ENCODE peak calls at places on chromosome 22, in six cellular contexts. One of them, this sample, is unnamed.

GRCh38 chr22:28051091-28051786 is 132.2 kb upstream of the PITPNB start:
- DNase-seq in activated effector memory CD4-positive, alpha-beta T cell treated with Interleukin-2 at 50 U/mL for 16 hours: no peak
- DNase-seq in iris pigment epithelial cell: no peak
- DNase-seq in NB4: no peak
- DNase-seq in activated CD4-positive, CD25-positive, alpha-beta regulatory T cell treated with anti-CD3 and anti-CD28 coated beads, Interleukin-2, amount 50 U/mL, for 16 hours: no peak
- DNase-seq in NCI-H1105: no peak
- DNase-seq in this sample: no peak

GRCh38 chr22:49154433-49154832 is 673.2 kb downstream of the BRD1 start:
- DNase-seq in activated effector memory CD4-positive, alpha-beta T cell treated with Interleukin-2 at 50 U/mL for 16 hours: no peak
- DNase-seq in iris pigment epithelial cell: no peak
- DNase-seq in NB4: no peak
- DNase-seq in activated CD4-positive, CD25-positive, alpha-beta regulatory T cell treated with anti-CD3 and anti-CD28 coated beads, Interleukin-2, amount 50 U/mL, for 16 hours: no peak
- DNase-seq in NCI-H1105: no peak
- DNase-seq in this sample: no peak

GRCh38 chr22:20412474-20413216 is 18.7 kb downstream of the ZNF74 start:
- DNase-seq in activated effector memory CD4-positive, alpha-beta T cell treated with Interleukin-2 at 50 U/mL for 16 hours: no peak
- DNase-seq in iris pigment epithelial cell: no peak
- DNase-seq in NB4: no peak
- DNase-seq in activated CD4-positive, CD25-positive, alpha-beta regulatory T cell treated with anti-CD3 and anti-CD28 coated beads, Interleukin-2, amount 50 U/mL, for 16 hours: no peak
- DNase-seq in NCI-H1105: no peak
- DNase-seq in this sample: no peak

GRCh38 chr22:39462443-39463147 is 5.8 kb downstream of the MGAT3 start:
- DNase-seq in activated effector memory CD4-positive, alpha-beta T cell treated with Interleukin-2 at 50 U/mL for 16 hours: no peak
- DNase-seq in iris pigment epithelial cell: no peak
- DNase-seq in NB4: peak
- DNase-seq in activated CD4-positive, CD25-positive, alpha-beta regulatory T cell treated with anti-CD3 and anti-CD28 coated beads, Interleukin-2, amount 50 U/mL, for 16 hours: no peak
- DNase-seq in NCI-H1105: no peak
- DNase-seq in this sample: no peak

GRCh38 chr22:26357813-26358212 is 71.2 kb upstream of the ASPHD2 start:
- DNase-seq in activated effector memory CD4-positive, alpha-beta T cell treated with Interleukin-2 at 50 U/mL for 16 hours: no peak
- DNase-seq in iris pigment epithelial cell: no peak
- DNase-seq in NB4: no peak
- DNase-seq in activated CD4-positive, CD25-positive, alpha-beta regulatory T cell treated with anti-CD3 and anti-CD28 coated beads, Interleukin-2, amount 50 U/mL, for 16 hours: no peak
- DNase-seq in NCI-H1105: no peak
- DNase-seq in this sample: no peak

GRCh38 chr22:49930596-49931412 is 12.4 kb downstream of the CRELD2 start:
- DNase-seq in activated effector memory CD4-positive, alpha-beta T cell treated with Interleukin-2 at 50 U/mL for 16 hours: no peak
- DNase-seq in iris pigment epithelial cell: no peak
- DNase-seq in NB4: peak
- DNase-seq in activated CD4-positive, CD25-positive, alpha-beta regulatory T cell treated with anti-CD3 and anti-CD28 coated beads, Interleukin-2, amount 50 U/mL, for 16 hours: no peak
- DNase-seq in NCI-H1105: peak
- DNase-seq in this sample: peak

GRCh38 chr22:23193420-23193819 is 13.1 kb downstream of the BCR start:
- DNase-seq in activated effector memory CD4-positive, alpha-beta T cell treated with Interleukin-2 at 50 U/mL for 16 hours: no peak
- DNase-seq in iris pigment epithelial cell: no peak
- DNase-seq in NB4: no peak
- DNase-seq in activated CD4-positive, CD25-positive, alpha-beta regulatory T cell treated with anti-CD3 and anti-CD28 coated beads, Interleukin-2, amount 50 U/mL, for 16 hours: no peak
- DNase-seq in NCI-H1105: no peak
- DNase-seq in this sample: no peak

GRCh38 chr22:45823331-45823730 is 151.7 kb downstream of the ATXN10 start:
- DNase-seq in activated effector memory CD4-positive, alpha-beta T cell treated with Interleukin-2 at 50 U/mL for 16 hours: no peak
- DNase-seq in iris pigment epithelial cell: no peak
- DNase-seq in NB4: no peak
- DNase-seq in activated CD4-positive, CD25-positive, alpha-beta regulatory T cell treated with anti-CD3 and anti-CD28 coated beads, Interleukin-2, amount 50 U/mL, for 16 hours: no peak
- DNase-seq in NCI-H1105: no peak
- DNase-seq in this sample: no peak

This sample was measured in activated B cell treated with CpG ODN at 0.5 μM for 24 hours.